ENCODE peak calls at places on chromosomes 11 and 22, in six cellular contexts. One of them, this sample, is unnamed.

GRCh38 chr11:128501576-128502549 is 85.5 kb downstream of the ETS1 start:
- DNase-seq in K562: no peak
- DNase-seq in cardiac muscle cell: peak; percentile 91
- DNase-seq in body of pancreas: peak; percentile 68
- DNase-seq in spleen: no peak
- DNase-seq in thoracic aorta: no peak
- DNase-seq in this sample: no peak

GRCh38 chr11:116610190-116610589 is 162.6 kb downstream of the BUD13 start:
- DNase-seq in K562: no peak
- DNase-seq in cardiac muscle cell: no peak
- DNase-seq in body of pancreas: no peak
- DNase-seq in spleen: no peak
- DNase-seq in thoracic aorta: no peak
- DNase-seq in this sample: no peak

GRCh38 chr11:123116486-123116885 is 54.5 kb upstream of the HSPA8 start:
- DNase-seq in K562: no peak
- DNase-seq in cardiac muscle cell: peak; percentile 64
- DNase-seq in body of pancreas: no peak
- DNase-seq in spleen: no peak
- DNase-seq in thoracic aorta: no peak
- DNase-seq in this sample: no peak

GRCh38 chr11:13831707-13832106 is 130.8 kb upstream of the SPON1 start:
- DNase-seq in K562: no peak
- DNase-seq in cardiac muscle cell: no peak
- DNase-seq in body of pancreas: peak; percentile 63
- DNase-seq in spleen: no peak
- DNase-seq in thoracic aorta: no peak
- DNase-seq in this sample: no peak

GRCh38 chr11:40252236-40252635 is 1207.2 kb downstream of the LRRC4C start:
- DNase-seq in K562: no peak
- DNase-seq in cardiac muscle cell: no peak
- DNase-seq in body of pancreas: no peak
- DNase-seq in spleen: no peak
- DNase-seq in thoracic aorta: no peak
- DNase-seq in this sample: no peak

GRCh38 chr22:29461263-29461662 is 18.8 kb upstream of the NEFH start:
- DNase-seq in K562: no peak
- DNase-seq in cardiac muscle cell: no peak
- DNase-seq in body of pancreas: no peak
- DNase-seq in spleen: no peak
- DNase-seq in thoracic aorta: no peak
- DNase-seq in this sample: no peak

GRCh38 chr11:108967571-108967970 is 302.7 kb downstream of the DDX10 start:
- DNase-seq in K562: no peak
- DNase-seq in cardiac muscle cell: no peak
- DNase-seq in body of pancreas: no peak
- DNase-seq in spleen: no peak
- DNase-seq in thoracic aorta: peak; percentile 13
- DNase-seq in this sample: no peak

GRCh38 chr11:12506502-12506921 is 129.1 kb downstream of the PARVA start:
- DNase-seq in K562: no peak
- DNase-seq in cardiac muscle cell: peak; percentile 40
- DNase-seq in body of pancreas: no peak
- DNase-seq in spleen: no peak
- DNase-seq in thoracic aorta: no peak
- DNase-seq in this sample: no peak

GRCh38 chr11:111441443-111441842 is 62.4 kb upstream of the POU2AF1 start:
- DNase-seq in K562: no peak
- DNase-seq in cardiac muscle cell: peak; percentile 16
- DNase-seq in body of pancreas: no peak
- DNase-seq in spleen: no peak
- DNase-seq in thoracic aorta: no peak
- DNase-seq in this sample: no peak

GRCh38 chr11:65822760-65823528 is 10.8 kb upstream of the SNX32 start:
- DNase-seq in K562: no peak
- DNase-seq in cardiac muscle cell: no peak
- DNase-seq in body of pancreas: peak; percentile 80
- DNase-seq in spleen: no peak
- DNase-seq in thoracic aorta: no peak
- DNase-seq in this sample: no peak

GRCh38 chr11:12587333-12587997 is 86.8 kb upstream of the TEAD1 start:
- DNase-seq in K562: no peak
- DNase-seq in cardiac muscle cell: peak; percentile 33
- DNase-seq in body of pancreas: no peak
- DNase-seq in spleen: no peak
- DNase-seq in thoracic aorta: no peak
- DNase-seq in this sample: no peak

GRCh38 chr11:69374110-69374981 is 80.4 kb downstream of the MYEOV start:
- DNase-seq in K562: no peak
- DNase-seq in cardiac muscle cell: no peak
- DNase-seq in body of pancreas: no peak
- DNase-seq in spleen: peak; percentile 68
- DNase-seq in thoracic aorta: no peak
- DNase-seq in this sample: no peak

GRCh38 chr22:42991010-42991651 is 23.8 kb downstream of the PACSIN2 start:
- DNase-seq in K562: no peak
- DNase-seq in cardiac muscle cell: peak; percentile 57
- DNase-seq in body of pancreas: peak; percentile 77
- DNase-seq in spleen: no peak
- DNase-seq in thoracic aorta: no peak
- DNase-seq in this sample: peak; percentile 60

GRCh38 chr11:14914536-14914935 is 22.5 kb upstream of the CYP2R1 start:
- DNase-seq in K562: no peak
- DNase-seq in cardiac muscle cell: no peak
- DNase-seq in body of pancreas: no peak
- DNase-seq in spleen: no peak
- DNase-seq in thoracic aorta: no peak
- DNase-seq in this sample: no peak

GRCh38 chr11:105553015-105553414 is 56.9 kb upstream of the GRIA4 start:
- DNase-seq in K562: no peak
- DNase-seq in cardiac muscle cell: peak; percentile 8
- DNase-seq in body of pancreas: no peak
- DNase-seq in spleen: no peak
- DNase-seq in thoracic aorta: no peak
- DNase-seq in this sample: no peak
- H3K4me3 ChIP-seq in K562: no peak overlapping the region
- H3K4me3 ChIP-seq in cardiac muscle cell: no peak overlapping the region
- H3K4me3 ChIP-seq in body of pancreas: no peak overlapping the region
- H3K4me3 ChIP-seq in spleen: no peak overlapping the region
- H3K4me3 ChIP-seq in thoracic aorta: no peak overlapping the region
- H3K4me3 ChIP-seq in this sample: no peak overlapping the region

GRCh38 chr22:30832407-30832987 is 136.1 kb downstream of the MORC2 start:
- DNase-seq in K562: no peak
- DNase-seq in cardiac muscle cell: no peak
- DNase-seq in body of pancreas: no peak
- DNase-seq in spleen: no peak
- DNase-seq in thoracic aorta: no peak
- DNase-seq in this sample: no peak

GRCh38 chr22:30827646-30828045 is 133.0 kb downstream of the OSBP2 start:
- DNase-seq in K562: no peak
- DNase-seq in cardiac muscle cell: no peak
- DNase-seq in body of pancreas: no peak
- DNase-seq in spleen: no peak
- DNase-seq in thoracic aorta: no peak
- DNase-seq in this sample: no peak

GRCh38 chr22:30830907-30831306 is 136.2 kb downstream of the OSBP2 start:
- DNase-seq in K562: no peak
- DNase-seq in cardiac muscle cell: peak; percentile 91
- DNase-seq in body of pancreas: peak; percentile 20
- DNase-seq in spleen: no peak
- DNase-seq in thoracic aorta: no peak
- DNase-seq in this sample: peak; percentile 83

GRCh38 chr22:30828187-30829155 is 133.8 kb downstream of the OSBP2 start:
- DNase-seq in K562: no peak
- DNase-seq in cardiac muscle cell: no peak
- DNase-seq in body of pancreas: no peak
- DNase-seq in spleen: no peak
- DNase-seq in thoracic aorta: no peak
- DNase-seq in this sample: no peak

GRCh38 chr22:30829901-30830550 is 135.4 kb downstream of the OSBP2 start:
- DNase-seq in K562: no peak
- DNase-seq in cardiac muscle cell: peak; percentile 83
- DNase-seq in body of pancreas: no peak
- DNase-seq in spleen: no peak
- DNase-seq in thoracic aorta: no peak
- DNase-seq in this sample: peak; percentile 90
- TF ChIP-seq CTCF in K562: no peak
- TF ChIP-seq CTCF in cardiac muscle cell: no peak
- TF ChIP-seq CTCF in body of pancreas: no peak
- TF ChIP-seq CTCF in spleen: no peak
- TF ChIP-seq CTCF in thoracic aorta: no peak
- TF ChIP-seq CTCF in this sample: no peak

DNA sequence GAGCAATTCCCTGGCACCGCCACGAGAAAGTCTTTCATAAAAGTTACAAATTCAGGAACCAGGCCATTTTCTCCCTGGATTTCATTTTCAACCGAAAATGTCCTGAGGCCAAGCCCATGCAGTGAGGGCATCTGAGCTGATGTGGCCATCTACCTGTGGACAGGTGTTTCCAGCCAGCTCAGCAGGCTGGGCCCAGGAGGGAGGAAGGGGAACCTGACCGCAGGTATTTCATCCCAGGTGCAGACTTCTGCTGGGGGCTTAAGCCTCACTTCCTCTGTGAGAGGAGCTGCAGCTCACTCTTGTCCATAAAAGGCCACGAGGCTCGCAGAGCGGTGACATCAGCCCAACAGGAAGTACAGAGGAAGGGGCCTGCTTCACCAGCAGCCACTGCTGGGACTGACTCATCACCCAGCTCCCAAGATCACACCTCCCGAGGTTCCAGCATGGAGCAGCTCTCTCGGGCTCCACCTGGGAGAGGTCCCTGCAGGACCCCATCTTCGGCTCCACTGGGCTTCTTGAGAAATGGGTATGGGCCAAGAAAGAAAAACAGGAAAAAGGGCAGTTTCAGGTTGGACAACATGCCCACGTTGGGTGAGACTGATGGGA is 56.4 kb downstream of the MYH9 start:
- DNase-seq in K562: peak; percentile 64
- DNase-seq in cardiac muscle cell: peak; percentile 93
- DNase-seq in body of pancreas: peak; percentile 70
- DNase-seq in spleen: peak; percentile 97
- DNase-seq in thoracic aorta: peak; percentile 71
- DNase-seq in this sample: peak; percentile 86
- H3K4me3 ChIP-seq in K562: no peak overlapping the region
- H3K4me3 ChIP-seq in cardiac muscle cell: no peak overlapping the region
- H3K4me3 ChIP-seq in body of pancreas: no peak overlapping the region
- H3K4me3 ChIP-seq in spleen: peak overlapping the region; percentile 59
- H3K4me3 ChIP-seq in thoracic aorta: peak overlapping the region; percentile 39
- H3K4me3 ChIP-seq in this sample: no peak overlapping the region

GRCh38 chr22:32103648-32104326 is 55.3 kb downstream of the C22orf42 start:
- DNase-seq in K562: no peak
- DNase-seq in cardiac muscle cell: peak; percentile 20
- DNase-seq in body of pancreas: no peak
- DNase-seq in spleen: no peak
- DNase-seq in thoracic aorta: no peak
- DNase-seq in this sample: no peak
- TF ChIP-seq CTCF in K562: peak; percentile 53
- TF ChIP-seq CTCF in cardiac muscle cell: no peak
- TF ChIP-seq CTCF in body of pancreas: peak; percentile 31
- TF ChIP-seq CTCF in spleen: peak; percentile 34
- TF ChIP-seq CTCF in thoracic aorta: no peak
- TF ChIP-seq CTCF in this sample: no peak

GRCh38 chr22:31281733-31282132 is 10.6 kb downstream of the PIK3IP1 start:
- DNase-seq in K562: no peak
- DNase-seq in cardiac muscle cell: no peak
- DNase-seq in body of pancreas: no peak
- DNase-seq in spleen: no peak
- DNase-seq in thoracic aorta: no peak
- DNase-seq in this sample: no peak

GRCh38 chr22:31282748-31283468 is 9.4 kb downstream of the PIK3IP1 start:
- DNase-seq in K562: no peak
- DNase-seq in cardiac muscle cell: no peak
- DNase-seq in body of pancreas: no peak
- DNase-seq in spleen: no peak
- DNase-seq in thoracic aorta: no peak
- DNase-seq in this sample: no peak

GRCh38 chr22:31286360-31287255 is 5.7 kb downstream of the PIK3IP1 start:
- DNase-seq in K562: no peak
- DNase-seq in cardiac muscle cell: no peak
- DNase-seq in body of pancreas: no peak
- DNase-seq in spleen: no peak
- DNase-seq in thoracic aorta: no peak
- DNase-seq in this sample: no peak

GRCh38 chr22:31284241-31284745 is 8.0 kb downstream of the PIK3IP1 start:
- DNase-seq in K562: no peak
- DNase-seq in cardiac muscle cell: no peak
- DNase-seq in body of pancreas: no peak
- DNase-seq in spleen: no peak
- DNase-seq in thoracic aorta: no peak
- DNase-seq in this sample: no peak

DNA sequence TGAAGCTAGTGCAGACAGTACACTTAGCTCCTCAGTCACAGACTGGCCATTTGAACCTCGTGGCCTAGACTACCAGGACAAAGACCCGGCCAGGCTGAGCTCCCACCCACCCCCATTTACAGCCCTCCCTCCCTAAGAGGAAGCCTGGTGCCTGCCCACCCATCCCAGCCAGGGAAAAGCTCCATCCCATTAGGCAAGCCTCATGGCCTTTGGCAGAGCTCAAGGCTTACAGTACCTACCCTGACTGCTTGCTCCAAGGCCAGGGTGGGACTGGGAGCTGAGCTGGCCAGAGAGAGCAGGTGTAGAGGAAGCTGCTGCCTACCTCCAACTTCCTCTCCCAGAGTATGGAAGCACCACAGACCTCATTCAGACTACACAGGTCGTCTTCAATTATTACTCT is 7.5 kb downstream of the PIK3IP1 start:
- DNase-seq in K562: no peak
- DNase-seq in cardiac muscle cell: no peak
- DNase-seq in body of pancreas: no peak
- DNase-seq in spleen: no peak
- DNase-seq in thoracic aorta: no peak
- DNase-seq in this sample: no peak
- H3K4me3 ChIP-seq in K562: no peak overlapping the region
- H3K4me3 ChIP-seq in cardiac muscle cell: no peak overlapping the region
- H3K4me3 ChIP-seq in body of pancreas: no peak overlapping the region
- H3K4me3 ChIP-seq in spleen: peak overlapping the region; percentile 40
- H3K4me3 ChIP-seq in thoracic aorta: no peak overlapping the region
- H3K4me3 ChIP-seq in this sample: no peak overlapping the region

DNA sequence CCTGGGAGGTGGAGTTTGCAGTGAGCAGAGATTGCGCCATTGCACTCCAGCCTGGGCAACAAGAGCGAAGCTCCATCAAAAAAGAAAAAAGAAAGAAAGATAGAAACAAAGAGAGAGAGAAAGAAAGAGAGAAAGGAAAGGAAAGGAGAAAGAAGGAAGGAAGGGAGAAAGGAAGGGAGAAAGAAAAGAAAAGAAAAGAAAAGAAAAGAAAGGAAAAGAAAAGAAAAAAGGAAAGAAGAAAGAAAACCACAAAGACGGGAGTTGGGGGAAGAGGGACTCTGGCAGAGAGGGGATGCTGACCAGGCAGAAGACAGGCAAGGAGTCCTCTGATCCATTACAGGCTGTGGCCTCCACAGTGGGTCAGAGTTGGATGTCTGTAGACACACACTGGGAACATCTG is 18.8 kb upstream of the SLCO2B1 start:
- DNase-seq in K562: no peak
- DNase-seq in cardiac muscle cell: no peak
- DNase-seq in body of pancreas: no peak
- DNase-seq in spleen: no peak
- DNase-seq in thoracic aorta: no peak
- DNase-seq in this sample: no peak
- TF ChIP-seq CTCF in K562: no peak
- TF ChIP-seq CTCF in cardiac muscle cell: no peak
- TF ChIP-seq CTCF in body of pancreas: no peak
- TF ChIP-seq CTCF in spleen: no peak
- TF ChIP-seq CTCF in thoracic aorta: no peak
- TF ChIP-seq CTCF in this sample: no peak

This sample was measured in AG04449.